ENCODE peak calls at places on chromosomes 4 and X, in seven cellular contexts. B, F, Q, K, V, G and J are unnamed samples.

GRCh38 chr4:77921701-77922100 is 59.1 kb downstream of the MRPL1 start:
- DNase-seq in Q (no peak), K (peak; percentile 95), V (no peak), G (no peak), B (no peak), F (peak; percentile 94), J (peak; percentile 89)

GRCh38 chr4:170102426-170102825 is 12.7 kb upstream of the AADAT start:
- DNase-seq in G (no peak), Q (no peak), V (no peak), K (no peak), B (peak; percentile 52), F (no peak), J (no peak)

GRCh38 chrX:19964017-19964710 is 26.7 kb downstream of the BCLAF3 start:
- DNase-seq in B (no peak), V (no peak), G (no peak), Q (no peak), F (no peak), K (peak; percentile 10), J (no peak)

GRCh38 chr4:1380368-1381151 is 25.7 kb downstream of the NKX1-1 start:
- DNase-seq in V (no peak), K (no peak), G (no peak), Q (no peak), F (no peak), B (no peak), J (no peak)

GRCh38 chrX:15293471-15293870 is 22.0 kb downstream of the ASB11 start:
- DNase-seq in G (no peak), F (no peak), B (no peak), V (no peak), Q (no peak), K (no peak), J (no peak)

GRCh38 chr4:59597536-59598232 is 1602.4 kb upstream of the ADGRL3 start:
- DNase-seq in K (no peak), B (no peak), G (peak; percentile 59), V (no peak), F (no peak), Q (no peak), J (no peak)

GRCh38 chr4:21205821-21206531 is 505.7 kb downstream of the PACRGL start:
- DNase-seq in F (no peak), B (no peak), V (no peak), Q (peak; percentile 61), G (peak; percentile 19), K (no peak), J (no peak)

GRCh38 chr4:139454111-139454600 is at the start of gene RAB33B:
- DNase-seq in K (peak; percentile 89), Q (no peak), B (no peak), F (no peak), V (no peak), G (peak; percentile 95), J (no peak)

GRCh38 chr4:8688041-8688907 is 95.7 kb downstream of the CPZ start:
- DNase-seq in G (peak; percentile 88), F (no peak), V (peak; percentile 24), Q (peak; percentile 71), K (no peak), B (no peak), J (peak; percentile 3)

GRCh38 chr4:56728512-56728911 is 47.4 kb upstream of the HOPX start:
- DNase-seq in K (peak; percentile 93), V (peak; percentile 87), F (peak; percentile 90), G (no peak), Q (no peak), B (peak; percentile 93), J (peak; percentile 88)

GRCh38 chr4:111537861-111538260 is 607.4 kb upstream of the FAM241A start:
- DNase-seq in Q (no peak), B (no peak), K (peak; percentile 83), F (peak; percentile 74), V (no peak), G (no peak), J (no peak)

GRCh38 chr4:140861359-140862181 is 105.4 kb upstream of the TBC1D9 start:
- DNase-seq in G (peak; percentile 80), Q (peak; percentile 85), F (peak; percentile 74), B (peak; percentile 63), V (peak; percentile 62), K (peak; percentile 84), J (peak; percentile 89)

GRCh38 chr4:61312526-61312925 is 112.4 kb downstream of the ADGRL3 start:
- DNase-seq in Q (no peak), K (peak; percentile 50), V (no peak), F (peak; percentile 42), G (no peak), B (no peak), J (peak; percentile 57)

GRCh38 chr4:178577933-178578332 is 1135.7 kb upstream of the AGA start:
- DNase-seq in F (no peak), G (peak; percentile 44), Q (peak; percentile 8), V (no peak), B (no peak), K (no peak), J (no peak)

GRCh38 chr4:33998204-33998603 is 2246.1 kb downstream of the ARAP2 start:
- DNase-seq in Q (no peak), G (no peak), B (no peak), F (no peak), V (no peak), K (peak; percentile 4), J (no peak)
- H3K4me3 ChIP-seq in Q (no peak overlapping the region), G (no peak overlapping the region), B (no peak overlapping the region), F (no peak overlapping the region), V (no peak overlapping the region), K (no peak overlapping the region), J (no peak overlapping the region)

GRCh38 chrX:8813036-8813435 is 11.9 kb upstream of the FAM9A start:
- DNase-seq in B (no peak), K (no peak), V (no peak), F (no peak), Q (no peak), G (no peak), J (no peak)
- H3K27ac ChIP-seq in B (no peak overlapping the region), K (no peak overlapping the region), V (no peak overlapping the region), F (no peak overlapping the region), Q (no peak overlapping the region), G (no peak overlapping the region), J (no peak overlapping the region)

GRCh38 chr4:39616651-39617050 is 22.0 kb downstream of the SMIM14 start:
- DNase-seq in V (no peak), Q (no peak), F (peak; percentile 71), K (peak; percentile 80), B (no peak), G (no peak), J (no peak)

GRCh38 chr4:39617534-39617933 is 21.1 kb downstream of the SMIM14 start:
- DNase-seq in G (no peak), K (no peak), F (no peak), V (no peak), Q (no peak), B (no peak), J (no peak)

GRCh38 chr4:39626261-39626660 is 12.4 kb downstream of the SMIM14 start:
- DNase-seq in K (no peak), G (no peak), V (no peak), F (no peak), B (no peak), Q (no peak), J (no peak)

GRCh38 chr4:39620551-39620950 is 18.1 kb downstream of the SMIM14 start:
- DNase-seq in B (no peak), V (no peak), Q (no peak), G (no peak), F (no peak), K (peak; percentile 48), J (no peak)

DNA sequence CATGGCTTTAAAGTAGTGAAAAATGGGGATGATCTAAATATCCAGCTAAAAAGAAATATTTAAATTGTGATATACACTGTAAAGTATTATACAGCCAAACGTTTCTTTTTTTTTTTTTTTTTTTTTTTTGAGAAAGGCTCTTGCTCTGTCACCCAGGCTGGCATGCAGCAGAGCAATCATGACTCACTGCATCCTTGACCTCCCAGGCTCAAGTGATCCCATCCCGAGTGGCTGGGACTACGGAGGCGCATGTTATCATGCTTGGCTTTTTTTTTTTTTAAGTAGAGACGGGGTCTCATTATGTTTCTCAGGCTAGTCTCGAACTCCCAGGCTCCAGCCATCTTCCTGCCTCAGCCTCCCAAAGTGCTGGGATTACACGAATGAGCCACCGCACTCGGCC is 17.1 kb downstream of the SMIM14 start:
- DNase-seq in G (no peak), F (peak; percentile 71), V (peak; percentile 56), B (peak; percentile 68), K (peak; percentile 81), Q (peak; percentile 40), J (peak; percentile 79)
- H3K36me3 ChIP-seq in G (no peaks in the 10 kb centered on the region), F (no peaks in the 10 kb centered on the region), V (no peaks in the 10 kb centered on the region), B (no peaks in the 10 kb centered on the region), K (no peaks in the 10 kb centered on the region), Q (no peaks in the 10 kb centered on the region), J (no peaks in the 10 kb centered on the region)

GRCh38 chr4:75512336-75513211 is 1.6 kb downstream of the RCHY1 start:
- DNase-seq in Q (peak; percentile 10), F (peak; percentile 81), B (peak; percentile 31), V (no peak), G (peak; percentile 6), K (peak; percentile 83), J (no peak)

GRCh38 chr4:75513529-75514130 is 573 bp downstream of the RCHY1 start:
- DNase-seq in F (no peak), Q (no peak), G (peak; percentile 1), K (peak; percentile 5), V (no peak), B (no peak), J (no peak)

GRCh38 chr4:75514949-75515612 is 808 bp downstream of the THAP6 start:
- DNase-seq in V (peak; percentile 25), K (no peak), Q (no peak), G (peak; percentile 4), F (no peak), B (no peak), J (no peak)

GRCh38 chr4:75516144-75516543 is 1.9 kb downstream of the THAP6 start:
- DNase-seq in Q (no peak), V (no peak), F (no peak), B (no peak), G (no peak), K (no peak), J (no peak)

DNA sequence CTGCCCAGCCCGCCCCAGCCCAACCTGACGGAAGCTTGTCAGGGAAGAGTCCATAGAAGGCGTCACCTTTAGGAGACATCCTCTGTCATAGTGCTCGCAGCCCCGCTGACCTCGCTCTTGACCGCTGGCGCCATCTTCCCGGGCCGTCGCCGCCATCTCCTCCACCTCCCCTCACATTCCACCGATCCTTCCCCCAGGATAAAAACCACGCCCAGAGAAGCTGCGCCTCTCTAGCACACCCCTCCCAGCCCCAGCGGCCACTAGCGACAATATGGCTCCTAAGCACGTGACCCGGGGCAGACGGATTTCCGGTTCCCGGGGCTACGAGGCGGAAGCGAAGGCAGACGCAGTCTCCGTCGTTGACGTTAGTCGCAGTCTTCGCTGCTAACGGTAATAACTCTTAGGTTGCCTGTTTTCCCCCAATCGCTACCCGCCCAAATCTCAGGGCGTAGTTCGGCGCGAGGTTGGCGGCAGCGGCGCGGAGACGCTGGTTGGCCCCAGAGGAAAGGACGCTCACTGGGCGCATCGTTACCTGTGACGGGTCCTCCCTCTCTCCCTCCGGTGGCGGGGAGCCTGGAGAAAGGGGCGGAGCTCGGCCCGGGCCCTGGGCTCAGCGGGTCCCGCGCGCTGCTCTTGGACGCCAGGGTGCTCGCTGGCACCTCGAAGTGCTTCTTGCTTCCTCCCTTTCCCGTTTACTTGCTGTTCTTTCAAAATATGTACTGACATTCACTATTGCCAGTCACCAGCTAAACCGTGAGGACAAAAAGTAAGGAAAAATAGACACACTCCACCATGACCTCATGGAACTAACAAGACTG is at the start of the genes RCHY1 and THAP6:
- DNase-seq in K (peak; percentile 95), F (peak; percentile 92), V (peak; percentile 99), G (peak; percentile 97), Q (peak; percentile 99), B (peak; percentile 98), J (peak; percentile 94)
- H3K4me3 ChIP-seq in K (peak within 1 kb of the TSS; percentile 87), F (peak within 1 kb of the TSS; percentile 91), V (peak within 1 kb of the TSS; percentile 57), G (peak within 1 kb of the TSS; percentile 67), Q (peak within 1 kb of the TSS; percentile 66), B (peak within 1 kb of the TSS; percentile 84), J (peak within 1 kb of the TSS; percentile 83)